ENCODE peak calls at places on chromosomes 7 and 10, in four cellular contexts. R, V, A and W are unnamed samples.

GRCh38 chr10:85610381-85611092 is 756.1 kb downstream of the GRID1 start:
- DNase-seq in R (no peak), V (no peak), A (no peak), W (no peak)

GRCh38 chr7:29723599-29723998 is 82.7 kb upstream of the WIPF3 start:
- DNase-seq in R (no peak), V (no peak), A (no peak), W (no peak)

GRCh38 chr7:74355091-74355490 is 65.9 kb downstream of the CLIP2 start:
- DNase-seq in R (peak; percentile 57), V (no peak), A (no peak), W (no peak)

GRCh38 chr7:37944737-37945054 is 24.3 kb downstream of the EPDR1 start:
- DNase-seq in R (no peak), V (no peak), A (no peak), W (no peak)

GRCh38 chr10:17064435-17064834 is 65.2 kb downstream of the CUBN start:
- DNase-seq in R (no peak), V (no peak), A (no peak), W (no peak)

GRCh38 chr7:108252177-108252576 is 122.0 kb upstream of the LAMB4 start:
- DNase-seq in R (no peak), V (no peak), A (no peak), W (no peak)

GRCh38 chr7:135164357-135165021 is 6.0 kb downstream of the CYREN start:
- DNase-seq in R (no peak), V (peak; percentile 93), A (no peak), W (peak; percentile 54)

GRCh38 chr7:156445997-156446761 is 194.4 kb upstream of the RNF32 start:
- DNase-seq in R (no peak), V (no peak), A (no peak), W (no peak)

GRCh38 chr7:139479620-139480019 is 3.9 kb downstream of the KLRG2 start:
- DNase-seq in R (no peak), V (no peak), A (no peak), W (no peak)

GRCh38 chr7:95482398-95482797 is 3.3 kb upstream of the ASB4 start:
- DNase-seq in R (no peak), V (no peak), A (no peak), W (no peak)
- H3K4me3 ChIP-seq in R (no peak overlapping the region), V (no peak overlapping the region), A (no peak overlapping the region), W (no peak overlapping the region)

DNA sequence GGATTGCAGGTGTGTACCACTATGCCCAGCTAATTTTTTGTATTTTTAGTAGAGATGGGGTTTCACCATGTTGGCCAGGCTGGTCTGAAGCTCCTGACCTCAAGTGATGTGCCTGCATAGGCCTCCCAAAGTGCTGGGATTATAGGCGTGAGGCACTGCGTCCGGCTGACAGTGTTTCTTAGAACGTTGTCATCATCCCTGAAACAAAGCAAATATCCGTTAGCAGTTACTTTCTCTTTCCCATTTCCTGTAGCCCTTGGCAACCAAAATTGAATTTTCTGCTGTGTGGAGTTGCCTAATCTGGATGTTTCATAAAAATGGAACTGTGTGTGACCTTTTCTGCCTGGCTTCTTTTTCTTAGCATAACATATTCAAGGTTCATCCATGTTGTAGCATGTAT is 22.4 kb downstream of the ZNF33A start:
- DNase-seq in R (no peak), V (no peak), A (no peak), W (no peak)
- H3K36me3 ChIP-seq in R (peaks cover 1% of the 10 kb centered on the region), V (peaks cover 94% of the 10 kb centered on the region), A (peaks cover 28% of the 10 kb centered on the region), W (no peaks in the 10 kb centered on the region)

GRCh38 chr7:1693991-1694524 is 24.0 kb downstream of the ELFN1 start:
- DNase-seq in R (peak; percentile 18), V (peak; percentile 39), A (no peak), W (peak; percentile 92)
- H3K27me3 ChIP-seq in R (peaks cover 52% of the 10 kb centered on the region), V (no peaks in the 10 kb centered on the region), A (no peaks in the 10 kb centered on the region), W (no peaks in the 10 kb centered on the region)

DNA sequence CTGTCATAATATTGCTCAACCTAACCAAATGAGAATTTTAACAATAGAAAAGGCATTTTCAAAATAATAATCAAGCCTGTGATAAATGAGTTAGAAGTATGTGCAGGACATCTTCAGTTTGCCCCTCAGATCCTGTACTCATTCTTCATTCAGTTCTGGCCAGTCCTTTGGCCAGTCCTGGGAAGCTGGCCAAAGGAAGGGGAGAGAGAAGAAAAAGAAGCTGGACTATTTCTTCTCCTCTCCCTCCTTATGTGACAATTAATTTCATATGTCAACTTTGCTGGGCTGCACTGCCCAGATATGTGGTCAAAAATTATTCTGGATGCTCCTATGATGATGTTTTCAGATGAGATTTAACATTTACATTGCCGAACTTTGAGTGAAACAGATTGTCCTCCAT is 31.6 kb upstream of the ITGB8 start:
- DNase-seq in R (no peak), V (no peak), A (no peak), W (no peak)
- H3K4me3 ChIP-seq in R (no peak overlapping the region), V (no peak overlapping the region), A (no peak overlapping the region), W (no peak overlapping the region)

DNA sequence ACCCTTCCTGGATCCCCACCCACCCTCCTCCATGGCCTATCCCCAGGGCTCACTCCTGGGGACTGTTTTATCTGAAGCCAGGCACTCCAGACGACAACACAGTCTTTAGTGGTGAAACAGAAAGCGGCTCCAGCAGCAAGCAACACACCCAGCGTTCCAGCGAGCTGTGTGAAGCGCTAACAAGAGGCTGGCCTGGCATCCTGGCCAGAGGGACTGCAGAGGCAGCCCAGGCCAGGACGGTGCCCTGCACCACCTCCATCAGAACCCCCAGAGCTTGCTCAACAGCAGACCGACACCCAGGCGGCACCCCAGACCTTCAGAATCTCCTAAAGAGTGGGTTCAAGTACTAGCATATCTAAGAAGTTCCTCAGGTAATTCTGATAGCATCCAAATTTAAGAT is 2.0 kb upstream of the CPXM2 start:
- DNase-seq in R (no peak), V (no peak), A (no peak), W (no peak)
- H3K36me3 ChIP-seq in R (no peaks in the 10 kb centered on the region), V (no peaks in the 10 kb centered on the region), A (no peaks in the 10 kb centered on the region), W (no peaks in the 10 kb centered on the region)